ENCODE peak calls at places on chromosomes 7 and 10, in five cellular contexts. One of them, this sample, is unnamed.

GRCh38 chr7:79400221-79400620 is 53.2 kb downstream of the MAGI2 start:
- DNase-seq in mesenchymal stem cell: no peak
- DNase-seq in foreskin fibroblast: no peak
- DNase-seq in SW480: no peak
- DNase-seq in B cell: no peak
- DNase-seq in this sample: no peak

GRCh38 chr10:103504181-103504783 is 10.8 kb downstream of the NEURL1 start:
- DNase-seq in mesenchymal stem cell: peak; percentile 90
- DNase-seq in foreskin fibroblast: peak; percentile 41
- DNase-seq in SW480: peak; percentile 94
- DNase-seq in B cell: no peak
- DNase-seq in this sample: peak; percentile 91

GRCh38 chr7:67343114-67343513 is 346.5 kb downstream of the TYW1 start:
- DNase-seq in mesenchymal stem cell: no peak
- DNase-seq in foreskin fibroblast: no peak
- DNase-seq in SW480: no peak
- DNase-seq in B cell: no peak
- DNase-seq in this sample: no peak

GRCh38 chr7:22845221-22845844 is 22.7 kb upstream of the TOMM7 start:
- DNase-seq in mesenchymal stem cell: no peak
- DNase-seq in foreskin fibroblast: no peak
- DNase-seq in SW480: no peak
- DNase-seq in B cell: no peak
- DNase-seq in this sample: no peak

GRCh38 chr10:78320990-78321389 is 287.3 kb downstream of the RPS24 start:
- DNase-seq in mesenchymal stem cell: no peak
- DNase-seq in foreskin fibroblast: no peak
- DNase-seq in SW480: no peak
- DNase-seq in B cell: no peak
- DNase-seq in this sample: no peak

GRCh38 chr7:136657332-136657942 is 211.0 kb upstream of the CHRM2 start:
- DNase-seq in mesenchymal stem cell: peak; percentile 40
- DNase-seq in foreskin fibroblast: no peak
- DNase-seq in SW480: no peak
- DNase-seq in B cell: no peak
- DNase-seq in this sample: peak; percentile 41

GRCh38 chr10:99528256-99528866 is 4.4 kb upstream of the NKX2-3 start:
- DNase-seq in mesenchymal stem cell: peak; percentile 72
- DNase-seq in foreskin fibroblast: no peak
- DNase-seq in SW480: no peak
- DNase-seq in B cell: no peak
- DNase-seq in this sample: peak; percentile 33

GRCh38 chr7:45919947-45920542 is 1.0 kb downstream of the IGFBP3 start:
- DNase-seq in mesenchymal stem cell: peak; percentile 19
- DNase-seq in foreskin fibroblast: peak; percentile 26
- DNase-seq in SW480: no peak
- DNase-seq in B cell: no peak
- DNase-seq in this sample: no peak

GRCh38 chr10:317219-317868 is 182.1 kb downstream of the ZMYND11 start:
- DNase-seq in mesenchymal stem cell: peak; percentile 79
- DNase-seq in foreskin fibroblast: peak; percentile 85
- DNase-seq in SW480: no peak
- DNase-seq in B cell: peak; percentile 88
- DNase-seq in this sample: peak; percentile 46

GRCh38 chr10:50469778-50470193 is 154.0 kb downstream of the SGMS1 start:
- DNase-seq in mesenchymal stem cell: no peak
- DNase-seq in foreskin fibroblast: peak; percentile 23
- DNase-seq in SW480: no peak
- DNase-seq in B cell: no peak
- DNase-seq in this sample: no peak

GRCh38 chr10:14039968-14040668 is 290.6 kb downstream of the FRMD4A start:
- DNase-seq in mesenchymal stem cell: peak; percentile 77
- DNase-seq in foreskin fibroblast: peak; percentile 74
- DNase-seq in SW480: no peak
- DNase-seq in B cell: no peak
- DNase-seq in this sample: peak; percentile 19

GRCh38 chr7:604038-604883 is 84.6 kb upstream of the PDGFA start:
- DNase-seq in mesenchymal stem cell: peak; percentile 95
- DNase-seq in foreskin fibroblast: peak; percentile 10
- DNase-seq in SW480: peak; percentile 89
- DNase-seq in B cell: peak; percentile 86
- DNase-seq in this sample: no peak

GRCh38 chr10:132906836-132907235 is 35.5 kb downstream of the CFAP46 start:
- DNase-seq in mesenchymal stem cell: no peak
- DNase-seq in foreskin fibroblast: no peak
- DNase-seq in SW480: no peak
- DNase-seq in B cell: no peak
- DNase-seq in this sample: no peak

GRCh38 chr10:6292741-6293151 is 90.0 kb downstream of the PFKFB3 start:
- DNase-seq in mesenchymal stem cell: no peak
- DNase-seq in foreskin fibroblast: peak; percentile 24
- DNase-seq in SW480: no peak
- DNase-seq in B cell: no peak
- DNase-seq in this sample: no peak

GRCh38 chr10:88915781-88916180 is 35.7 kb downstream of the STAMBPL1 start:
- DNase-seq in mesenchymal stem cell: no peak
- DNase-seq in foreskin fibroblast: peak; percentile 44
- DNase-seq in SW480: no peak
- DNase-seq in B cell: no peak
- DNase-seq in this sample: no peak

GRCh38 chr7:140641532-140642191 is 1.0 kb upstream of the DENND2A start:
- DNase-seq in mesenchymal stem cell: peak; percentile 27
- DNase-seq in foreskin fibroblast: peak; percentile 25
- DNase-seq in SW480: no peak
- DNase-seq in B cell: no peak
- DNase-seq in this sample: no peak

GRCh38 chr7:73894851-73895441 is 34.0 kb downstream of the TMEM270 start:
- DNase-seq in mesenchymal stem cell: peak; percentile 76
- DNase-seq in foreskin fibroblast: peak; percentile 99
- DNase-seq in SW480: no peak
- DNase-seq in B cell: no peak
- DNase-seq in this sample: peak; percentile 95

GRCh38 chr7:21550076-21550475 is 7.2 kb downstream of the DNAH11 start:
- DNase-seq in mesenchymal stem cell: no peak
- DNase-seq in foreskin fibroblast: no peak
- DNase-seq in SW480: no peak
- DNase-seq in B cell: no peak
- DNase-seq in this sample: no peak

GRCh38 chr10:24963646-24964045 is 11.2 kb upstream of the PRTFDC1 start:
- DNase-seq in mesenchymal stem cell: no peak
- DNase-seq in foreskin fibroblast: no peak
- DNase-seq in SW480: no peak
- DNase-seq in B cell: no peak
- DNase-seq in this sample: no peak

GRCh38 chr10:93495654-93496321 is 624 bp upstream of the CEP55 start:
- DNase-seq in mesenchymal stem cell: peak; percentile 46
- DNase-seq in foreskin fibroblast: peak; percentile 61
- DNase-seq in SW480: no peak
- DNase-seq in B cell: no peak
- DNase-seq in this sample: peak; percentile 32

This sample was measured in HCEC 1CT.